ENCODE peak calls at places on chromosome 11, in ten cellular contexts. R is epithelial cell of esophagus, F is choroid plexus epithelial cell, Z is spleen, N is cardiac muscle cell, S is uterus, M is adrenal gland, W is tibial artery, T is lower lobe of right lung, D is psoas muscle. A is an unnamed sample.

GRCh38 chr11:34488855-34489557 is 24.6 kb downstream of the ELF5 start:
- DNase-seq in D (no peak), M (no peak), W (no peak), Z (no peak), N (no peak), F (no peak), T (no peak), R (no peak), S (no peak), A (no peak)

GRCh38 chr11:35983965-35984364 is 40.1 kb downstream of the LDLRAD3 start:
- DNase-seq in S (no peak), F (no peak), D (no peak), T (no peak), M (no peak), W (no peak), R (no peak), Z (no peak), N (no peak), A (no peak)

GRCh38 chr11:36622431-36623136 is 24.5 kb upstream of the RAG2 start:
- DNase-seq in M (no peak), Z (no peak), R (peak; percentile 55), N (peak; percentile 21), T (no peak), F (peak; percentile 63), S (no peak), D (no peak), W (no peak), A (peak; percentile 4)

GRCh38 chr11:126079640-126080205 is 17.1 kb upstream of the CDON start:
- DNase-seq in S (no peak), Z (no peak), M (no peak), D (no peak), T (no peak), F (no peak), W (no peak), R (peak; percentile 5), N (no peak), A (no peak)

GRCh38 chr11:2233693-2234455 is 36.5 kb downstream of the ASCL2 start:
- DNase-seq in N (no peak), W (no peak), F (no peak), Z (no peak), R (no peak), S (no peak), M (no peak), T (no peak), D (no peak), A (no peak)

GRCh38 chr11:75338516-75339218 is 12.8 kb downstream of the ARRB1 start:
- DNase-seq in N (no peak), W (no peak), Z (no peak), F (peak; percentile 73), D (no peak), S (no peak), M (no peak), R (peak; percentile 43), T (no peak), A (no peak)

GRCh38 chr11:73072935-73073481 is 69.1 kb downstream of the FCHSD2 start:
- DNase-seq in R (peak; percentile 38), Z (no peak), S (no peak), W (no peak), D (no peak), N (peak; percentile 11), M (no peak), F (peak; percentile 64), T (no peak), A (no peak)

GRCh38 chr11:66081505-66081904 is 11.4 kb downstream of the PACS1 start:
- DNase-seq in N (no peak), S (no peak), M (peak; percentile 25), W (peak; percentile 61), F (peak; percentile 50), Z (peak; percentile 93), R (peak; percentile 95), T (peak; percentile 83), D (no peak), A (no peak)

GRCh38 chr11:92528051-92528450 is 303.4 kb downstream of the FAT3 start:
- DNase-seq in Z (no peak), D (no peak), S (no peak), R (no peak), W (no peak), F (peak; percentile 50), N (no peak), T (no peak), M (no peak), A (peak; percentile 53)

GRCh38 chr11:43852057-43852636 is 28.5 kb upstream of the ALKBH3 start:
- DNase-seq in T (no peak), F (peak; percentile 95), Z (no peak), D (peak; percentile 33), N (peak; percentile 69), R (peak; percentile 79), W (peak; percentile 56), M (peak; percentile 62), S (peak; percentile 33), A (peak; percentile 50)

GRCh38 chr11:112834277-112834755 is 126.9 kb upstream of the NCAM1 start:
- DNase-seq in F (no peak), M (peak; percentile 59), W (no peak), T (no peak), R (no peak), S (no peak), Z (no peak), N (peak; percentile 66), D (peak; percentile 61), A (no peak)

GRCh38 chr11:128840137-128840536 is 27.0 kb downstream of the KCNJ1 start:
- DNase-seq in D (no peak), W (no peak), N (no peak), Z (no peak), S (no peak), R (no peak), T (no peak), M (no peak), F (no peak), A (no peak)

GRCh38 chr11:9861860-9862725 is 198.2 kb downstream of the SWAP70 start:
- DNase-seq in W (peak; percentile 41), D (peak; percentile 26), N (peak; percentile 60), T (no peak), Z (no peak), R (peak; percentile 74), F (peak; percentile 95), S (peak; percentile 57), M (peak; percentile 51), A (peak; percentile 33)

GRCh38 chr11:61908730-61909622 is 8.4 kb downstream of the RAB3IL1 start:
- DNase-seq in S (no peak), F (no peak), R (no peak), M (no peak), W (peak; percentile 64), T (peak; percentile 32), N (peak; percentile 74), D (peak; percentile 63), Z (peak; percentile 81), A (no peak)

GRCh38 chr11:29783506-29783905 is 233.3 kb downstream of the KCNA4 start:
- DNase-seq in M (no peak), R (no peak), F (no peak), T (no peak), D (no peak), S (no peak), Z (no peak), N (no peak), W (no peak), A (no peak)

GRCh38 chr11:119418759-119419158 is 4.2 kb downstream of the THY1 start:
- DNase-seq in R (no peak), F (no peak), T (no peak), W (no peak), N (no peak), M (no peak), Z (no peak), D (no peak), S (no peak), A (no peak)

GRCh38 chr11:34180045-34180813 is 74.8 kb downstream of the NAT10 start:
- DNase-seq in Z (no peak), N (no peak), W (no peak), M (no peak), R (peak; percentile 17), T (no peak), D (no peak), S (no peak), F (no peak), A (no peak)

GRCh38 chr11:35873721-35874120 is 70.1 kb upstream of the LDLRAD3 start:
- DNase-seq in R (peak; percentile 32), Z (no peak), D (no peak), W (no peak), T (no peak), S (no peak), M (no peak), N (no peak), F (no peak), A (no peak)

GRCh38 chr11:119615003-119615878 is 113.8 kb downstream of the NECTIN1 start:
- DNase-seq in D (no peak), W (no peak), N (no peak), Z (no peak), R (peak; percentile 87), F (peak; percentile 78), T (no peak), M (no peak), S (no peak), A (peak; percentile 36)

GRCh38 chr11:63764201-63764711 is 4.3 kb downstream of the ZFTA start:
- DNase-seq in F (no peak), Z (no peak), R (no peak), N (no peak), W (no peak), S (no peak), D (no peak), T (no peak), M (no peak), A (no peak)
- H3K4me3 ChIP-seq in F (no peak overlapping the region), Z (no peak overlapping the region), R (no peak overlapping the region), N (no peak overlapping the region), W (peak overlapping the region; percentile 55), S (peak overlapping the region; percentile 50), D (no peak overlapping the region), T (no peak overlapping the region), M (no peak overlapping the region), A (no peak overlapping the region)

DNA sequence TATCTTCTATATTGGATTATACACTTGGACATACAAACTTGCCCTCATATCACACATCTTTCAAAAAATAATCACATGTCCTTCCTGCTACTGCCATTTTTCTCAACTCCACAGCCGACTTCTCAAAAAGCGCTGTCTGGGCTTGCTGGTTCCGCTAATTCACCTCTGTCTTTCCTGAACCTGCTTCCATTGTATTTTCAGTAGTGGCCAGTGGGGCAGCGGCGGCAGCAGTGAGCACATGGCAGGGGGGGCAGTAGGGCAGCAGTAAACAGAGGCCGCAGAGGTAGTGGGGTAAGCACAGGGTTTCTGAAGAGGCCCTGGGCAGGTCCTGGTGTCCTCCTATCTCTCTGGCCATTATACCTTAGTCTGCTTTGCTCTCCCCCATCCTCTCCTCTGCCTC is 126.3 kb downstream of the RRAS2 start:
- DNase-seq in Z (no peak), S (no peak), D (no peak), W (no peak), N (no peak), M (no peak), T (no peak), F (no peak), R (no peak), A (no peak)
- TF ChIP-seq CTCF in Z (no peak), S (no peak), D (no peak), W (no peak), N (peak; percentile 34), M (peak; percentile 12), T (peak; percentile 17), F (peak; percentile 51), R (peak; percentile 25), A (peak; percentile 31)

GRCh38 chr11:46390331-46391171 is 1.0 kb downstream of the CHRM4 start:
- DNase-seq in S (no peak), M (peak; percentile 24), W (no peak), Z (peak; percentile 70), D (no peak), T (no peak), N (no peak), F (no peak), R (no peak), A (no peak)
- H3K4me3 ChIP-seq in S (no peak overlapping the region), M (no peak overlapping the region), W (no peak overlapping the region), Z (peak overlapping the region; percentile 48), D (no peak overlapping the region), T (no peak overlapping the region), N (peak overlapping the region; percentile 37), F (no peak overlapping the region), R (no peak overlapping the region), A (no peak overlapping the region)

GRCh38 chr11:58578136-58578634 is 678 bp upstream of the ZFP91 start:
- DNase-seq in S (peak; percentile 97), Z (peak; percentile 95), N (peak; percentile 98), F (peak; percentile 99), D (peak; percentile 94), W (peak; percentile 94), R (peak; percentile 98), T (peak; percentile 94), M (peak; percentile 95), A (peak; percentile 93)
- TF ChIP-seq CTCF in S (peak; percentile 24), Z (no peak), N (no peak), F (no peak), D (no peak), W (no peak), R (no peak), T (no peak), M (no peak), A (no peak)